ENCODE peak calls at places on chromosomes 5 and 9, in nine cellular contexts. One of them, this sample, is unnamed.

GRCh38 chr5:96961053-96961452 is 25.2 kb downstream of the LNPEP start:
- DNase-seq in A172: no peak
- DNase-seq in PC-3: no peak
- DNase-seq in neural crest cell: no peak
- DNase-seq in activated T-helper 1 cell treated with anti-CD3 and anti-CD28 coated beads, Interleukin-12 subunit alpha, Interleukin-12 subunit beta, Interleukin-2, Interleukin-4 antibody, amounts not matched to agents 30 ng/mL and 10 ng/mL and 1 ng/mL, durations not matched to agents 14 hours and 24 hours and 36 hours: peak; percentile 17
- DNase-seq in NCI-H460: no peak
- DNase-seq in activated CD8-positive, alpha-beta T cell treated with anti-CD3 and anti-CD28 coated beads for 36 hours: no peak
- DNase-seq in head of caudate nucleus: no peak
- DNase-seq in frontal cortex: no peak
- DNase-seq in this sample: no peak

GRCh38 chr9:79984429-79985067 is 412.8 kb downstream of the TLE4 start:
- DNase-seq in A172: no peak
- DNase-seq in PC-3: no peak
- DNase-seq in neural crest cell: no peak
- DNase-seq in activated T-helper 1 cell treated with anti-CD3 and anti-CD28 coated beads, Interleukin-12 subunit alpha, Interleukin-12 subunit beta, Interleukin-2, Interleukin-4 antibody, amounts not matched to agents 30 ng/mL and 10 ng/mL and 1 ng/mL, durations not matched to agents 14 hours and 24 hours and 36 hours: no peak
- DNase-seq in NCI-H460: no peak
- DNase-seq in activated CD8-positive, alpha-beta T cell treated with anti-CD3 and anti-CD28 coated beads for 36 hours: no peak
- DNase-seq in head of caudate nucleus: no peak
- DNase-seq in frontal cortex: no peak
- DNase-seq in this sample: no peak

GRCh38 chr9:137391411-137391754 is 31.6 kb downstream of the EXD3 start:
- DNase-seq in A172: no peak
- DNase-seq in PC-3: no peak
- DNase-seq in neural crest cell: no peak
- DNase-seq in activated T-helper 1 cell treated with anti-CD3 and anti-CD28 coated beads, Interleukin-12 subunit alpha, Interleukin-12 subunit beta, Interleukin-2, Interleukin-4 antibody, amounts not matched to agents 30 ng/mL and 10 ng/mL and 1 ng/mL, durations not matched to agents 14 hours and 24 hours and 36 hours: no peak
- DNase-seq in NCI-H460: no peak
- DNase-seq in activated CD8-positive, alpha-beta T cell treated with anti-CD3 and anti-CD28 coated beads for 36 hours: no peak
- DNase-seq in head of caudate nucleus: no peak
- DNase-seq in frontal cortex: no peak
- DNase-seq in this sample: no peak

GRCh38 chr5:153896701-153897100 is 142.0 kb downstream of the FAM114A2 start:
- DNase-seq in A172: peak; percentile 29
- DNase-seq in PC-3: no peak
- DNase-seq in neural crest cell: no peak
- DNase-seq in activated T-helper 1 cell treated with anti-CD3 and anti-CD28 coated beads, Interleukin-12 subunit alpha, Interleukin-12 subunit beta, Interleukin-2, Interleukin-4 antibody, amounts not matched to agents 30 ng/mL and 10 ng/mL and 1 ng/mL, durations not matched to agents 14 hours and 24 hours and 36 hours: no peak
- DNase-seq in NCI-H460: no peak
- DNase-seq in activated CD8-positive, alpha-beta T cell treated with anti-CD3 and anti-CD28 coated beads for 36 hours: no peak
- DNase-seq in head of caudate nucleus: no peak
- DNase-seq in frontal cortex: no peak
- DNase-seq in this sample: no peak

GRCh38 chr9:92590386-92590785 is 54.6 kb upstream of the ECM2 start:
- DNase-seq in A172: no peak
- DNase-seq in PC-3: no peak
- DNase-seq in neural crest cell: no peak
- DNase-seq in activated T-helper 1 cell treated with anti-CD3 and anti-CD28 coated beads, Interleukin-12 subunit alpha, Interleukin-12 subunit beta, Interleukin-2, Interleukin-4 antibody, amounts not matched to agents 30 ng/mL and 10 ng/mL and 1 ng/mL, durations not matched to agents 14 hours and 24 hours and 36 hours: no peak
- DNase-seq in NCI-H460: no peak
- DNase-seq in activated CD8-positive, alpha-beta T cell treated with anti-CD3 and anti-CD28 coated beads for 36 hours: no peak
- DNase-seq in head of caudate nucleus: no peak
- DNase-seq in frontal cortex: no peak
- DNase-seq in this sample: no peak

GRCh38 chr5:132099073-132099748 is 25.6 kb downstream of the CSF2 start:
- DNase-seq in A172: no peak
- DNase-seq in PC-3: no peak
- DNase-seq in neural crest cell: no peak
- DNase-seq in activated T-helper 1 cell treated with anti-CD3 and anti-CD28 coated beads, Interleukin-12 subunit alpha, Interleukin-12 subunit beta, Interleukin-2, Interleukin-4 antibody, amounts not matched to agents 30 ng/mL and 10 ng/mL and 1 ng/mL, durations not matched to agents 14 hours and 24 hours and 36 hours: peak; percentile 57
- DNase-seq in NCI-H460: no peak
- DNase-seq in activated CD8-positive, alpha-beta T cell treated with anti-CD3 and anti-CD28 coated beads for 36 hours: peak; percentile 92
- DNase-seq in head of caudate nucleus: no peak
- DNase-seq in frontal cortex: no peak
- DNase-seq in this sample: no peak

GRCh38 chr9:78386746-78387145 is 89.8 kb downstream of the PSAT1 start:
- DNase-seq in A172: no peak
- DNase-seq in PC-3: no peak
- DNase-seq in neural crest cell: no peak
- DNase-seq in activated T-helper 1 cell treated with anti-CD3 and anti-CD28 coated beads, Interleukin-12 subunit alpha, Interleukin-12 subunit beta, Interleukin-2, Interleukin-4 antibody, amounts not matched to agents 30 ng/mL and 10 ng/mL and 1 ng/mL, durations not matched to agents 14 hours and 24 hours and 36 hours: no peak
- DNase-seq in NCI-H460: no peak
- DNase-seq in activated CD8-positive, alpha-beta T cell treated with anti-CD3 and anti-CD28 coated beads for 36 hours: no peak
- DNase-seq in head of caudate nucleus: no peak
- DNase-seq in frontal cortex: no peak
- DNase-seq in this sample: no peak

GRCh38 chr9:82600536-82601271 is 462.2 kb downstream of the RASEF start:
- DNase-seq in A172: no peak
- DNase-seq in PC-3: no peak
- DNase-seq in neural crest cell: no peak
- DNase-seq in activated T-helper 1 cell treated with anti-CD3 and anti-CD28 coated beads, Interleukin-12 subunit alpha, Interleukin-12 subunit beta, Interleukin-2, Interleukin-4 antibody, amounts not matched to agents 30 ng/mL and 10 ng/mL and 1 ng/mL, durations not matched to agents 14 hours and 24 hours and 36 hours: no peak
- DNase-seq in NCI-H460: no peak
- DNase-seq in activated CD8-positive, alpha-beta T cell treated with anti-CD3 and anti-CD28 coated beads for 36 hours: no peak
- DNase-seq in head of caudate nucleus: no peak
- DNase-seq in frontal cortex: no peak
- DNase-seq in this sample: no peak

GRCh38 chr5:181173027-181173419 is 25.6 kb downstream of the OR2V2 start:
- DNase-seq in A172: no peak
- DNase-seq in PC-3: peak; percentile 68
- DNase-seq in neural crest cell: no peak
- DNase-seq in activated T-helper 1 cell treated with anti-CD3 and anti-CD28 coated beads, Interleukin-12 subunit alpha, Interleukin-12 subunit beta, Interleukin-2, Interleukin-4 antibody, amounts not matched to agents 30 ng/mL and 10 ng/mL and 1 ng/mL, durations not matched to agents 14 hours and 24 hours and 36 hours: no peak
- DNase-seq in NCI-H460: no peak
- DNase-seq in activated CD8-positive, alpha-beta T cell treated with anti-CD3 and anti-CD28 coated beads for 36 hours: peak; percentile 33
- DNase-seq in head of caudate nucleus: no peak
- DNase-seq in frontal cortex: no peak
- DNase-seq in this sample: no peak

GRCh38 chr9:124356745-124357390 is 58.4 kb downstream of the PSMB7 start:
- DNase-seq in A172: no peak
- DNase-seq in PC-3: no peak
- DNase-seq in neural crest cell: no peak
- DNase-seq in activated T-helper 1 cell treated with anti-CD3 and anti-CD28 coated beads, Interleukin-12 subunit alpha, Interleukin-12 subunit beta, Interleukin-2, Interleukin-4 antibody, amounts not matched to agents 30 ng/mL and 10 ng/mL and 1 ng/mL, durations not matched to agents 14 hours and 24 hours and 36 hours: no peak
- DNase-seq in NCI-H460: no peak
- DNase-seq in activated CD8-positive, alpha-beta T cell treated with anti-CD3 and anti-CD28 coated beads for 36 hours: no peak
- DNase-seq in head of caudate nucleus: no peak
- DNase-seq in frontal cortex: no peak
- DNase-seq in this sample: no peak

GRCh38 chr5:43156388-43156787 is 35.6 kb upstream of the NIM1K start:
- DNase-seq in A172: no peak
- DNase-seq in PC-3: no peak
- DNase-seq in neural crest cell: no peak
- DNase-seq in activated T-helper 1 cell treated with anti-CD3 and anti-CD28 coated beads, Interleukin-12 subunit alpha, Interleukin-12 subunit beta, Interleukin-2, Interleukin-4 antibody, amounts not matched to agents 30 ng/mL and 10 ng/mL and 1 ng/mL, durations not matched to agents 14 hours and 24 hours and 36 hours: no peak
- DNase-seq in NCI-H460: no peak
- DNase-seq in activated CD8-positive, alpha-beta T cell treated with anti-CD3 and anti-CD28 coated beads for 36 hours: peak; percentile 36
- DNase-seq in head of caudate nucleus: no peak
- DNase-seq in frontal cortex: no peak
- DNase-seq in this sample: no peak